ENCODE peak calls at places on chromosome 21, in seven cellular contexts. F is NCI-H345; E is activated T-helper 1 cell treated with Interleukin-2 at 50 U/mL for 16 hours; V is neuronal stem cell; I is mesothelial cell of epicardium; M is activated CD4-positive, alpha-beta T cell treated with anti-CD3 and anti-CD28 coated beads, Interleukin-2, amount 10 ng/mL, durations not matched to agents 7 days and 5 days; G is ELR. W is an unnamed sample.

GRCh38 chr21:36547464-36547863 is 67.5 kb upstream of the CLDN14 start:
- DNase-seq in F (no peak), E (no peak), V (no peak), I (no peak), M (no peak), G (no peak), W (no peak)

GRCh38 chr21:27017251-27017650 is 50.4 kb upstream of the ADAMTS5 start:
- DNase-seq in M (no peak), G (no peak), I (no peak), F (no peak), V (no peak), E (no peak), W (no peak)

GRCh38 chr21:28723666-28724065 is 269.0 kb downstream of the LTN1 start:
- DNase-seq in I (no peak), G (no peak), E (no peak), F (no peak), V (no peak), M (no peak), W (no peak)

GRCh38 chr21:35965699-35966098 is 94.6 kb downstream of the SETD4 start:
- DNase-seq in E (no peak), F (no peak), M (no peak), G (no peak), I (no peak), V (no peak), W (no peak)

GRCh38 chr21:22575165-22575584 is 1577.0 kb downstream of the NCAM2 start:
- DNase-seq in I (no peak), F (peak; percentile 52), E (no peak), G (peak; percentile 59), V (peak; percentile 62), M (no peak), W (peak; percentile 55)

GRCh38 chr21:32137266-32137665 is 141.6 kb downstream of the MIS18A start:
- DNase-seq in I (no peak), V (no peak), M (no peak), F (peak; percentile 71), G (peak; percentile 33), E (no peak), W (no peak)

GRCh38 chr21:15752763-15753407 is 23.1 kb downstream of the USP25 start:
- DNase-seq in I (no peak), M (no peak), F (no peak), G (no peak), E (no peak), V (no peak), W (no peak)

GRCh38 chr21:41168391-41169257 is 664 bp downstream of the BACE2 start:
- DNase-seq in M (peak; percentile 26), F (peak; percentile 50), V (peak; percentile 29), G (peak; percentile 18), E (no peak), I (peak; percentile 62), W (no peak)

GRCh38 chr21:42118901-42119300 is 47.8 kb downstream of the UMODL1 start:
- DNase-seq in G (peak; percentile 14), F (peak; percentile 54), V (no peak), E (no peak), I (no peak), M (peak; percentile 31), W (peak; percentile 52)

GRCh38 chr21:32346951-32347350 is 45.9 kb downstream of the URB1 start:
- DNase-seq in E (no peak), V (no peak), F (no peak), I (no peak), G (no peak), M (no peak), W (no peak)

GRCh38 chr21:45698493-45698947 is 55.0 kb downstream of the PCBP3 start:
- DNase-seq in G (peak; percentile 83), F (no peak), I (no peak), V (no peak), M (no peak), E (no peak), W (no peak)

GRCh38 chr21:16608209-16608830 is 878.5 kb downstream of the USP25 start:
- DNase-seq in I (no peak), M (no peak), E (no peak), G (peak; percentile 31), V (no peak), F (no peak), W (no peak)

GRCh38 chr21:25560151-25560783 is 47.0 kb downstream of the MRPL39 start:
- DNase-seq in E (no peak), M (no peak), I (no peak), V (no peak), G (peak; percentile 49), F (no peak), W (peak; percentile 73)

GRCh38 chr21:36188081-36188681 is 31.6 kb downstream of the DOP1B start:
- DNase-seq in F (peak; percentile 67), E (no peak), M (no peak), I (no peak), V (no peak), G (no peak), W (no peak)

GRCh38 chr21:33078907-33079582 is 9.1 kb downstream of the OLIG1 start:
- DNase-seq in E (no peak), I (no peak), F (no peak), M (peak; percentile 32), V (no peak), G (peak; percentile 79), W (peak; percentile 69)

GRCh38 chr21:34688145-34688544 is 19.4 kb downstream of the CLIC6 start:
- DNase-seq in M (no peak), I (no peak), V (no peak), F (no peak), G (no peak), E (no peak), W (no peak)

GRCh38 chr21:32726742-32727477 is 903 bp downstream of the SYNJ1 start:
- DNase-seq in G (peak; percentile 45), M (peak; percentile 17), I (peak; percentile 49), V (peak; percentile 30), F (no peak), E (no peak), W (peak; percentile 18)

GRCh38 chr21:44444286-44444931 is 10.9 kb upstream of the LRRC3 start:
- DNase-seq in V (no peak), I (no peak), M (no peak), G (peak; percentile 6), E (no peak), F (no peak), W (no peak)

GRCh38 chr21:41366522-41367151 is 4.8 kb downstream of the MX2 start:
- DNase-seq in M (no peak), G (peak; percentile 81), F (peak; percentile 5), E (no peak), I (peak; percentile 20), V (no peak), W (peak; percentile 94)

GRCh38 chr21:33261635-33262034 is 4.5 kb upstream of the IL10RB start:
- DNase-seq in G (peak; percentile 54), I (no peak), V (no peak), E (no peak), M (peak; percentile 37), F (no peak), W (peak; percentile 85)

GRCh38 chr21:36929622-36930021 is 36.8 kb downstream of the HLCS start:
- DNase-seq in V (no peak), E (no peak), M (no peak), I (no peak), G (peak; percentile 28), F (peak; percentile 4), W (no peak)

GRCh38 chr21:36456714-36457399 is 23.1 kb downstream of the CLDN14 start:
- DNase-seq in I (no peak), G (no peak), M (no peak), E (no peak), F (no peak), V (no peak), W (no peak)